ENCODE peak calls at places on chromosome 11, in six cellular contexts. J is sigmoid colon, V is ovary, T is tibial nerve, F is stomach, Q is K562. R is an unnamed sample. For H3K36me3, the result is how much of the 10 kb centered on the place peaks cover.

GRCh38 chr11:2175659-2176058 is 4.0 kb upstream of the TH start:
- DNase-seq in Q (no peak), V (no peak), J (no peak), F (no peak), T (no peak), R (no peak)

GRCh38 chr11:132430352-132431091 is 1060.1 kb downstream of the NTM start:
- DNase-seq in Q (no peak), F (peak), J (no peak), T (no peak), V (no peak), R (no peak)

GRCh38 chr11:33682019-33682418 is 18.6 kb downstream of the C11orf91 start:
- DNase-seq in J (no peak), Q (no peak), T (no peak), F (no peak), V (no peak), R (no peak)

GRCh38 chr11:42315267-42315666 is 855.8 kb upstream of the LRRC4C start:
- DNase-seq in T (no peak), Q (no peak), V (no peak), F (no peak), J (no peak), R (no peak)

GRCh38 chr11:115217726-115218311 is 286.4 kb downstream of the CADM1 start:
- DNase-seq in F (no peak), J (no peak), Q (no peak), T (no peak), V (no peak), R (no peak)

GRCh38 chr11:125110506-125110905 is 920 bp downstream of the TMEM218 start:
- DNase-seq in F (no peak), J (no peak), Q (peak), T (no peak), V (no peak), R (no peak)

GRCh38 chr11:58629857-58630256 is 7.4 kb downstream of the CNTF start:
- DNase-seq in T (peak), F (no peak), V (no peak), Q (peak), J (no peak), R (peak)

GRCh38 chr11:63897459-63898156 is 19.4 kb downstream of the RCOR2 start:
- DNase-seq in J (no peak), T (no peak), F (no peak), Q (no peak), V (no peak), R (no peak)

GRCh38 chr11:36577859-36578258 is 10.1 kb downstream of the RAG1 start:
- DNase-seq in V (no peak), T (no peak), J (no peak), Q (no peak), F (no peak), R (no peak)

GRCh38 chr11:66720223-66720898 is 8.7 kb downstream of the SPTBN2 start:
- DNase-seq in V (no peak), T (no peak), Q (no peak), F (peak), J (no peak), R (peak)

GRCh38 chr11:62186195-62186594 is 3.8 kb upstream of the SCGB1D1 start:
- DNase-seq in Q (no peak), F (no peak), J (no peak), V (no peak), T (no peak), R (no peak)

GRCh38 chr11:34180045-34180813 is 74.8 kb downstream of the NAT10 start:
- DNase-seq in T (no peak), J (no peak), V (no peak), F (no peak), Q (no peak), R (no peak)

GRCh38 chr11:73995247-73995646 is 12.6 kb upstream of the UCP2 start:
- DNase-seq in T (no peak), Q (no peak), F (no peak), V (no peak), J (no peak), R (no peak)

GRCh38 chr11:45165806-45166603 is 19.6 kb downstream of the PRDM11 start:
- DNase-seq in Q (no peak), J (peak), F (no peak), V (no peak), T (no peak), R (no peak)

GRCh38 chr11:128774593-128774992 is 80.7 kb downstream of the FLI1 start:
- DNase-seq in V (no peak), F (no peak), T (no peak), Q (no peak), J (no peak), R (no peak)

GRCh38 chr11:128575956-128576340 is 11.4 kb downstream of the ETS1 start:
- DNase-seq in T (no peak), F (no peak), Q (no peak), J (peak), V (no peak), R (peak)

GRCh38 chr11:39177678-39178077 is 2281.8 kb downstream of the LRRC4C start:
- DNase-seq in T (no peak), J (no peak), V (no peak), F (no peak), Q (no peak), R (no peak)

GRCh38 chr11:129695543-129696308 is 119.9 kb upstream of the TMEM45B start:
- DNase-seq in V (peak), T (no peak), F (peak), Q (peak), J (no peak), R (peak)

GRCh38 chr11:24575392-24575791 is 78.5 kb downstream of the LUZP2 start:
- DNase-seq in J (no peak), T (no peak), V (no peak), F (no peak), Q (no peak), R (no peak)

GRCh38 chr11:10514713-10515112 is 26.3 kb downstream of the RNF141 start:
- DNase-seq in Q (no peak), T (no peak), F (no peak), V (no peak), J (no peak), R (no peak)

GRCh38 chr11:32421992-32422391 is 13.3 kb downstream of the WT1 start:
- DNase-seq in F (no peak), T (no peak), V (no peak), J (no peak), Q (no peak), R (no peak)

GRCh38 chr11:367956-368413 is 1.3 kb upstream of the B4GALNT4 start:
- DNase-seq in F (no peak), J (no peak), V (no peak), T (no peak), Q (no peak), R (no peak)

GRCh38 chr11:33828604-33829429 is 54.5 kb upstream of the FBXO3 start:
- DNase-seq in V (no peak), T (no peak), F (no peak), J (no peak), Q (no peak), R (no peak)

GRCh38 chr11:65718964-65719492 is 1.6 kb downstream of the RNASEH2C start:
- DNase-seq in F (peak), V (peak), J (no peak), Q (peak), T (no peak), R (no peak)

GRCh38 chr11:102831128-102831708 is 12.2 kb downstream of the MMP3 start:
- DNase-seq in V (no peak), J (peak), T (peak), F (no peak), Q (peak), R (peak)

GRCh38 chr11:127493330-127493729 is 492.8 kb upstream of the KIRREL3 start:
- DNase-seq in V (no peak), T (no peak), Q (peak), J (no peak), F (no peak), R (no peak)

GRCh38 chr11:48001438-48002021 is 21.2 kb downstream of the PTPRJ start:
- DNase-seq in F (peak), T (no peak), Q (no peak), J (no peak), V (no peak), R (peak)

GRCh38 chr11:45994421-45995341 is 72.2 kb downstream of the LARGE2 start:
- DNase-seq in F (no peak), J (no peak), T (no peak), V (no peak), Q (peak), R (no peak)

GRCh38 chr11:133403900-133404299 is 128.4 kb downstream of the OPCML start:
- DNase-seq in J (no peak), F (no peak), V (no peak), T (no peak), Q (peak), R (no peak)

GRCh38 chr11:111777094-111778046 is 11.2 kb upstream of the PPP2R1B start:
- DNase-seq in T (peak), J (no peak), V (no peak), F (no peak), Q (peak), R (no peak)

GRCh38 chr11:45105233-45105992 is 41.0 kb upstream of the PRDM11 start:
- DNase-seq in Q (peak), V (peak), J (peak), T (peak), F (peak), R (peak)

GRCh38 chr11:121448431-121448941 is 3.6 kb upstream of the SORL1 start:
- DNase-seq in J (no peak), Q (no peak), V (no peak), T (no peak), F (no peak), R (no peak)

GRCh38 chr11:2367266-2368160 is 9.6 kb upstream of the CD81 start:
- DNase-seq in V (no peak), J (no peak), Q (no peak), T (no peak), F (no peak), R (no peak)

GRCh38 chr11:77473801-77474508 is at the start of gene PAK1:
- DNase-seq in T (peak), F (peak), Q (peak), J (peak), V (peak), R (peak)
- TF ChIP-seq EP300 in T (peak), F (no peak), Q (peak), J (no peak), V (no peak), R (peak)

DNA sequence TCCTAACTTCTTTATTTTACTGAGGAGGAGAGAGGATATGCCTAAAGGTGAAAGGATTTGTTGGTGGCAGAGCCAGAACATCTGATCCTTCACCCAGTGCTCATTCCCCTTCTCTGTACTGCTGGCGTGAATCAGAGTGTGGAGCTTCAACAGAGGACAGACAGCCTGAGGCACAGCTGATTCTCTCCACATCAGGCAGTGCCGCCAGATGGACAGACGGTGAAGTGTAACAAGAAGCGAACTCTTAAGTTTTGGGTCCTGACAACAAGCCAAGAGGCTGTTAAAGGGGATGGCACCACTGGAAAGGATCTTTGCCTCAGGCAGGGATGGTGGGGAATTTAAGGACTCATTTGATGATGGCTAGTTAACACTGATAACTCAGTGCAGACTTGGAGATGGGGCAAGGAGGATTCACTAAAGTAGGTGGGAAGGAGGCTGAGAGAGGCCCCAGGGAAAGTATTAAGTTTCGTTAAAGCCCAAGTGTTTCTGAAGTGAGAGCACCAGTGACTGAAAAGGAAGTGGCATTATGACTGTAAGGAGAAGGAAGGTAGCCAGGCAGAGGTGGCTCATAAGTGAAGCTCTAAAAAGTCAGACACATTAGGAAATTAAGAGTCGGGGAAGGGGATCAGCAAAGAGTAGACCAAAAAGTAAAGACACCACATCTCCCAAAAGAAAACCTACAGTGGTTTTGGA is 81.3 kb downstream of the CLPB start:
- DNase-seq in F (no peak), V (no peak), T (peak), Q (peak), J (no peak), R (no peak)
- H3K36me3 ChIP-seq in F (under half), V (under half), T (under half), Q (under half), J (under half), R (under half)

GRCh38 chr11:120249279-120250022 is 9.5 kb downstream of the POU2F3 start:
- DNase-seq in T (no peak), J (no peak), V (no peak), Q (no peak), F (no peak), R (no peak)
- TF ChIP-seq EP300 in T (no peak), J (no peak), V (no peak), Q (no peak), F (no peak), R (no peak)

GRCh38 chr11:86262387-86262786 is 17.8 kb downstream of the EED start:
- DNase-seq in T (no peak), F (no peak), V (no peak), Q (no peak), J (no peak), R (no peak)
- H3K36me3 ChIP-seq in T (under half), F (half or more), V (under half), Q (half or more), J (under half), R (under half)

GRCh38 chr11:17765381-17766359 is 31.1 kb downstream of the KCNC1 start:
- DNase-seq in V (no peak), T (no peak), F (no peak), Q (peak), J (no peak), R (no peak)
- TF ChIP-seq EP300 in V (no peak), T (no peak), F (no peak), Q (no peak), J (no peak), R (no peak)

GRCh38 chr11:12902784-12903491 is 106.2 kb upstream of the RASSF10 start:
- DNase-seq in T (no peak), Q (no peak), V (no peak), F (no peak), J (no peak), R (no peak)
- H3K36me3 ChIP-seq in T (under half), Q (under half), V (under half), F (under half), J (under half), R (under half)

R was measured in transverse colon.